ENCODE peak calls at places on chromosome 3, in six cellular contexts. One of them, this sample, is unnamed.

GRCh38 chr3:193742628-193743027 is 149.6 kb downstream of the OPA1 start:
- DNase-seq in SJSA1: no peak
- DNase-seq in Panc1: no peak
- DNase-seq in transverse colon: no peak
- DNase-seq in GM23338: no peak
- DNase-seq in PC-9: no peak
- DNase-seq in this sample: no peak

GRCh38 chr3:186287723-186288122 is 74.3 kb downstream of the DGKG start:
- DNase-seq in transverse colon: no peak
- DNase-seq in GM23338: no peak
- DNase-seq in PC-9: no peak
- DNase-seq in SJSA1: no peak
- DNase-seq in Panc1: no peak
- DNase-seq in this sample: no peak

GRCh38 chr3:40120816-40121215 is 188.7 kb upstream of the EIF1B start:
- DNase-seq in GM23338: no peak
- DNase-seq in SJSA1: no peak
- DNase-seq in Panc1: no peak
- DNase-seq in transverse colon: no peak
- DNase-seq in PC-9: no peak
- DNase-seq in this sample: peak; percentile 54

GRCh38 chr3:152183473-152183872 is 85.3 kb upstream of the MBNL1 start:
- DNase-seq in SJSA1: peak; percentile 39
- DNase-seq in Panc1: no peak
- DNase-seq in PC-9: no peak
- DNase-seq in GM23338: peak; percentile 73
- DNase-seq in transverse colon: no peak
- DNase-seq in this sample: peak; percentile 63

GRCh38 chr3:190323241-190323617 is 983 bp upstream of the CLDN1 start:
- DNase-seq in Panc1: no peak
- DNase-seq in PC-9: peak; percentile 19
- DNase-seq in transverse colon: no peak
- DNase-seq in GM23338: peak; percentile 15
- DNase-seq in SJSA1: peak; percentile 45
- DNase-seq in this sample: no peak

GRCh38 chr3:32440481-32441350 is 49.1 kb downstream of the CMTM7 start:
- DNase-seq in PC-9: no peak
- DNase-seq in Panc1: no peak
- DNase-seq in SJSA1: no peak
- DNase-seq in GM23338: no peak
- DNase-seq in transverse colon: no peak
- DNase-seq in this sample: no peak

GRCh38 chr3:149438981-149439380 is 35.5 kb upstream of the TM4SF4 start:
- DNase-seq in SJSA1: no peak
- DNase-seq in Panc1: no peak
- DNase-seq in PC-9: no peak
- DNase-seq in transverse colon: no peak
- DNase-seq in GM23338: no peak
- DNase-seq in this sample: no peak

GRCh38 chr3:5136619-5137429 is 14.7 kb downstream of the ARL8B start:
- DNase-seq in Panc1: no peak
- DNase-seq in SJSA1: no peak
- DNase-seq in PC-9: no peak
- DNase-seq in transverse colon: no peak
- DNase-seq in GM23338: peak; percentile 64
- DNase-seq in this sample: no peak

GRCh38 chr3:21163961-21164360 is 587.0 kb downstream of the ZNF385D start:
- DNase-seq in Panc1: no peak
- DNase-seq in GM23338: no peak
- DNase-seq in SJSA1: no peak
- DNase-seq in PC-9: no peak
- DNase-seq in transverse colon: no peak
- DNase-seq in this sample: no peak

GRCh38 chr3:194617827-194618226 is 15.4 kb downstream of the TMEM44 start:
- DNase-seq in PC-9: peak; percentile 78
- DNase-seq in transverse colon: no peak
- DNase-seq in SJSA1: no peak
- DNase-seq in GM23338: no peak
- DNase-seq in Panc1: no peak
- DNase-seq in this sample: peak; percentile 43

GRCh38 chr3:193782280-193782654 is 189.3 kb downstream of the OPA1 start:
- DNase-seq in Panc1: no peak
- DNase-seq in GM23338: no peak
- DNase-seq in PC-9: peak; percentile 94
- DNase-seq in transverse colon: peak; percentile 35
- DNase-seq in SJSA1: peak; percentile 65
- DNase-seq in this sample: no peak

GRCh38 chr3:33716227-33716626 is 1.8 kb downstream of the CLASP2 start:
- DNase-seq in transverse colon: no peak
- DNase-seq in Panc1: no peak
- DNase-seq in SJSA1: no peak
- DNase-seq in GM23338: no peak
- DNase-seq in PC-9: no peak
- DNase-seq in this sample: no peak

GRCh38 chr3:127667119-127667681 is 5.6 kb upstream of the ABTB1 start:
- DNase-seq in Panc1: no peak
- DNase-seq in SJSA1: no peak
- DNase-seq in GM23338: no peak
- DNase-seq in transverse colon: no peak
- DNase-seq in PC-9: no peak
- DNase-seq in this sample: no peak

GRCh38 chr3:129927072-129927471 is 33.6 kb upstream of the TMCC1 start:
- DNase-seq in transverse colon: no peak
- DNase-seq in PC-9: no peak
- DNase-seq in SJSA1: no peak
- DNase-seq in GM23338: no peak
- DNase-seq in Panc1: no peak
- DNase-seq in this sample: no peak

GRCh38 chr3:126782554-126782953 is 78.5 kb downstream of the CHCHD6 start:
- DNase-seq in Panc1: peak; percentile 15
- DNase-seq in SJSA1: peak; percentile 94
- DNase-seq in PC-9: peak; percentile 86
- DNase-seq in GM23338: peak; percentile 19
- DNase-seq in transverse colon: peak; percentile 66
- DNase-seq in this sample: no peak

GRCh38 chr3:70501596-70501995 is 189.2 kb upstream of the MDFIC2 start:
- DNase-seq in PC-9: no peak
- DNase-seq in transverse colon: no peak
- DNase-seq in SJSA1: no peak
- DNase-seq in Panc1: no peak
- DNase-seq in GM23338: no peak
- DNase-seq in this sample: no peak

GRCh38 chr3:194333212-194333980 is 17.7 kb downstream of the CPN2 start:
- DNase-seq in Panc1: no peak
- DNase-seq in PC-9: peak; percentile 95
- DNase-seq in SJSA1: peak; percentile 81
- DNase-seq in GM23338: peak; percentile 91
- DNase-seq in transverse colon: peak; percentile 89
- DNase-seq in this sample: peak; percentile 91

GRCh38 chr3:194960446-194961032 is 274.9 kb downstream of the FAM43A start:
- DNase-seq in transverse colon: no peak
- DNase-seq in GM23338: no peak
- DNase-seq in Panc1: no peak
- DNase-seq in PC-9: no peak
- DNase-seq in SJSA1: no peak
- DNase-seq in this sample: no peak

GRCh38 chr3:9736831-9737230 is 5.3 kb downstream of the BRPF1 start:
- DNase-seq in transverse colon: no peak
- DNase-seq in Panc1: no peak
- DNase-seq in PC-9: no peak
- DNase-seq in GM23338: no peak
- DNase-seq in SJSA1: no peak
- DNase-seq in this sample: no peak

GRCh38 chr3:66363133-66363532 is 137.7 kb downstream of the LRIG1 start:
- DNase-seq in PC-9: no peak
- DNase-seq in Panc1: no peak
- DNase-seq in GM23338: no peak
- DNase-seq in transverse colon: no peak
- DNase-seq in SJSA1: no peak
- DNase-seq in this sample: no peak

GRCh38 chr3:193114431-193115340 is 126.3 kb upstream of the PLAAT1 start:
- DNase-seq in SJSA1: no peak
- DNase-seq in transverse colon: no peak
- DNase-seq in PC-9: peak; percentile 51
- DNase-seq in GM23338: peak; percentile 9
- DNase-seq in Panc1: no peak
- DNase-seq in this sample: no peak

GRCh38 chr3:30607032-30607833 is 832 bp downstream of the TGFBR2 start:
- DNase-seq in PC-9: peak; percentile 46
- DNase-seq in transverse colon: peak; percentile 81
- DNase-seq in Panc1: no peak
- DNase-seq in SJSA1: peak; percentile 50
- DNase-seq in GM23338: peak; percentile 78
- DNase-seq in this sample: peak; percentile 17
- H3K4me1 ChIP-seq in PC-9: peaks cover 32% of the 10 kb centered on the region
- H3K4me1 ChIP-seq in transverse colon: no peaks in the 10 kb centered on the region
- H3K4me1 ChIP-seq in Panc1: peaks cover 39% of the 10 kb centered on the region
- H3K4me1 ChIP-seq in SJSA1: peaks cover 42% of the 10 kb centered on the region
- H3K4me1 ChIP-seq in GM23338: peaks cover 45% of the 10 kb centered on the region
- H3K4me1 ChIP-seq in this sample: no peaks in the 10 kb centered on the region

GRCh38 chr3:171933441-171933840 is 90.3 kb downstream of the TMEM212 start:
- DNase-seq in transverse colon: no peak
- DNase-seq in Panc1: no peak
- DNase-seq in GM23338: no peak
- DNase-seq in PC-9: no peak
- DNase-seq in SJSA1: no peak
- DNase-seq in this sample: no peak

GRCh38 chr3:171935261-171936123 is 92.3 kb downstream of the TMEM212 start:
- DNase-seq in transverse colon: no peak
- DNase-seq in Panc1: no peak
- DNase-seq in GM23338: no peak
- DNase-seq in SJSA1: no peak
- DNase-seq in PC-9: no peak
- DNase-seq in this sample: no peak

GRCh38 chr3:171940250-171940649 is 97.1 kb downstream of the TMEM212 start:
- DNase-seq in transverse colon: no peak
- DNase-seq in PC-9: no peak
- DNase-seq in GM23338: no peak
- DNase-seq in Panc1: no peak
- DNase-seq in SJSA1: no peak
- DNase-seq in this sample: no peak

GRCh38 chr3:171939578-171939977 is 96.4 kb downstream of the TMEM212 start:
- DNase-seq in SJSA1: no peak
- DNase-seq in PC-9: no peak
- DNase-seq in GM23338: no peak
- DNase-seq in transverse colon: no peak
- DNase-seq in Panc1: no peak
- DNase-seq in this sample: no peak

DNA sequence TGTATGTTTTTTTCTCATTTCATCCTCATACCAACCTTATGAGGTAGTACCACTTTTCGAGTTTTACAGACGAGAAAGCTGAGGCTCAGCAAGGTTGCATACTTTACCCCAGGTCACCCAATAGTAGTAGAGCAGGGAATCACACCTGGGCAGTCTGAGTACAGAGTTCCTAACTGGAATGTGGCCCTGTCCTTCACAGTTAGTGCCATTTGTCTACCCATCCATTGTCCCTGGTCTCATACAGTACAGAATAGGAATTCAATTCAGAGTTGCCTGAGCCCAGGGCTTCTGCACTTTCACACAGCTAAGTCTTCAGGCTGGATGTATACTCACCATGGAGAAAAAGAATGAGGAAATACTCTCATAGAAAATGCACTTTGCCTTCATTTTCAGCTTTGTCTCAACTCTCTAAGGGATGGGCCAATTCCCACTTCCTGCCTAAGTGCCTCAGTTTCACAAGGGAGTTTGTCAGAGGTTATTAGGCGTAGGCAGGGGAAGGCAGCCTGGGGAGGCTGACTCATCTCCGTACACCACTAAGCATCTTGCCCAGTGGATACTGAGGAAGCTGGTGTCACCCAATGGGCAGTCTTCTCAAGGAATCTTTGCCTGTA is 93.2 kb downstream of the TMEM212 start:
- DNase-seq in Panc1: no peak
- DNase-seq in transverse colon: no peak
- DNase-seq in SJSA1: no peak
- DNase-seq in GM23338: no peak
- DNase-seq in PC-9: peak; percentile 25
- DNase-seq in this sample: no peak
- H3K4me3 ChIP-seq in Panc1: no peak overlapping the region
- H3K4me3 ChIP-seq in transverse colon: no peak overlapping the region
- H3K4me3 ChIP-seq in SJSA1: no peak overlapping the region
- H3K4me3 ChIP-seq in GM23338: no peak overlapping the region
- H3K4me3 ChIP-seq in PC-9: peak overlapping the region; percentile 28
- H3K4me3 ChIP-seq in this sample: no peak overlapping the region

GRCh38 chr3:50563867-50564266 is 3.7 kb downstream of the C3orf18 start:
- DNase-seq in GM23338: no peak
- DNase-seq in Panc1: no peak
- DNase-seq in SJSA1: no peak
- DNase-seq in transverse colon: no peak
- DNase-seq in PC-9: no peak
- DNase-seq in this sample: no peak
- H3K4me1 ChIP-seq in GM23338: no peaks in the 10 kb centered on the region
- H3K4me1 ChIP-seq in Panc1: peaks cover 9% of the 10 kb centered on the region
- H3K4me1 ChIP-seq in SJSA1: peaks cover 24% of the 10 kb centered on the region
- H3K4me1 ChIP-seq in transverse colon: peaks cover 8% of the 10 kb centered on the region
- H3K4me1 ChIP-seq in PC-9: peaks cover 6% of the 10 kb centered on the region
- H3K4me1 ChIP-seq in this sample: peaks cover 3% of the 10 kb centered on the region

GRCh38 chr3:58013973-58014649 is 5.9 kb downstream of the FLNB start:
- DNase-seq in GM23338: no peak
- DNase-seq in PC-9: no peak
- DNase-seq in SJSA1: peak; percentile 94
- DNase-seq in Panc1: no peak
- DNase-seq in transverse colon: peak; percentile 30
- DNase-seq in this sample: peak; percentile 86

GRCh38 chr3:58012302-58012701 is 4.1 kb downstream of the FLNB start:
- DNase-seq in transverse colon: no peak
- DNase-seq in PC-9: no peak
- DNase-seq in SJSA1: no peak
- DNase-seq in GM23338: no peak
- DNase-seq in Panc1: no peak
- DNase-seq in this sample: no peak

GRCh38 chr3:58013099-58013498 is 4.9 kb downstream of the FLNB start:
- DNase-seq in Panc1: no peak
- DNase-seq in GM23338: no peak
- DNase-seq in SJSA1: peak; percentile 54
- DNase-seq in PC-9: no peak
- DNase-seq in transverse colon: no peak
- DNase-seq in this sample: no peak

GRCh38 chr3:58016710-58017109 is 8.5 kb downstream of the FLNB start:
- DNase-seq in transverse colon: no peak
- DNase-seq in GM23338: no peak
- DNase-seq in Panc1: no peak
- DNase-seq in SJSA1: no peak
- DNase-seq in PC-9: no peak
- DNase-seq in this sample: no peak

GRCh38 chr3:58015524-58015915 is 7.3 kb downstream of the FLNB start:
- DNase-seq in Panc1: no peak
- DNase-seq in PC-9: no peak
- DNase-seq in SJSA1: no peak
- DNase-seq in GM23338: no peak
- DNase-seq in transverse colon: no peak
- DNase-seq in this sample: no peak
- H3K4me3 ChIP-seq in Panc1: no peak overlapping the region
- H3K4me3 ChIP-seq in PC-9: no peak overlapping the region
- H3K4me3 ChIP-seq in SJSA1: no peak overlapping the region
- H3K4me3 ChIP-seq in GM23338: no peak overlapping the region
- H3K4me3 ChIP-seq in transverse colon: no peak overlapping the region
- H3K4me3 ChIP-seq in this sample: no peak overlapping the region

GRCh38 chr3:45565341-45565740 is 29.2 kb upstream of the LIMD1 start:
- DNase-seq in transverse colon: no peak
- DNase-seq in SJSA1: no peak
- DNase-seq in GM23338: no peak
- DNase-seq in PC-9: no peak
- DNase-seq in Panc1: no peak
- DNase-seq in this sample: no peak
- H3K4me1 ChIP-seq in transverse colon: no peaks in the 10 kb centered on the region
- H3K4me1 ChIP-seq in SJSA1: no peaks in the 10 kb centered on the region
- H3K4me1 ChIP-seq in GM23338: peaks cover 9% of the 10 kb centered on the region
- H3K4me1 ChIP-seq in PC-9: no peaks in the 10 kb centered on the region
- H3K4me1 ChIP-seq in Panc1: no peaks in the 10 kb centered on the region
- H3K4me1 ChIP-seq in this sample: no peaks in the 10 kb centered on the region